ENCODE peak calls at places on chromosomes 4 and X, in four cellular contexts. W is HepG2, G is HCT116, T is K562. L is an unnamed sample.
A peak's percentile ranks its signal among the peaks of the same experiment; 100 is the strongest.

GRCh38 chr4:6869944-6870343 is 39.7 kb upstream of the TBC1D14 start:
- DNase-seq in W (no peak), G (no peak), T (peak; percentile 27), L (no peak)

GRCh38 chr4:7771541-7772507 is 167.8 kb downstream of the AFAP1 start:
- DNase-seq in W (no peak), G (no peak), T (no peak), L (no peak)

GRCh38 chrX:13044441-13044840 is at the start of gene FAM9C:
- DNase-seq in W (no peak), G (no peak), T (no peak), L (no peak)

GRCh38 chr4:25376754-25377571 is at the start of gene ANAPC4:
- DNase-seq in W (peak; percentile 84), G (peak; percentile 83), T (peak; percentile 99), L (no peak)

GRCh38 chrX:78029663-78030062 is 60.2 kb upstream of the PGAM4 start:
- DNase-seq in W (peak; percentile 11), G (no peak), T (no peak), L (no peak)

GRCh38 chr4:86718152-86718551 is 124.0 kb downstream of the PTPN13 start:
- DNase-seq in W (no peak), G (no peak), T (no peak), L (no peak)

GRCh38 chr4:4719446-4719845 is 140.0 kb upstream of the MSX1 start:
- DNase-seq in W (no peak), G (no peak), T (no peak), L (no peak)

GRCh38 chr4:47101453-47101852 is 70.1 kb downstream of the GABRB1 start:
- DNase-seq in W (no peak), G (no peak), T (no peak), L (no peak)

GRCh38 chr4:76896731-76897521 is 1.0 kb downstream of the SOWAHB start:
- DNase-seq in W (no peak), G (no peak), T (no peak), L (no peak)

GRCh38 chr4:14095881-14096280 is 468.4 kb upstream of the BOD1L1 start:
- DNase-seq in W (no peak), G (no peak), T (no peak), L (no peak)

GRCh38 chr4:90198086-90198847 is 71.1 kb downstream of the CCSER1 start:
- DNase-seq in W (no peak), G (no peak), T (no peak), L (no peak)
- TF ChIP-seq TCF7L2 in W (no peak), G (no peak), T (no peak), L (no peak)

DNA sequence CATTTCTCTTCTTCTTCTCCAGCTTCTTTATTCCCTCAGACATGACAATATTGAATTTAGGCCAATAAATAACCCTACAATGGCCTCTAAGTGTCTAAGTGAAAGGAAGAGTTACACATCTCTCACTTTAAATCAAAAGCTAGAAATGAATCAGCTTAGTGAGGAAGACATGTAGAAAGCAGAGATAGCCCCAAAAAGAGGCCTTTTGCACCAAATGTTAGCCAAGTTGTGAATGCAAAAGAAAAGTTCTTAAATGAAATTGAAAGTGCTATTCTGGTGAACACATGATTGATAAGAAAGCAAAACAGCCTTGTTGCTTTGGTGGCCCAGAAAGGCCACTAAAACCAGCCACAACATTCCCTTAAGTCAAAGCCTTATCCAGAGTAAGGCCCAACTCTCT is 146.2 kb upstream of the HHIP start:
- DNase-seq in W (no peak), G (no peak), T (no peak), L (no peak)
- TF ChIP-seq SIN3A in W (no peak), G (no peak), T (no peak), L (no peak)

GRCh38 chrX:141176586-141177451 is at the start of gene LDOC1:
- DNase-seq in W (no peak), G (no peak), T (peak; percentile 64), L (no peak)
- TF ChIP-seq TCF7L2 in W (no peak), G (no peak), T (no peak), L (no peak)

GRCh38 chrX:46268429-46268828 is 276.8 kb downstream of the ZNF674 start:
- DNase-seq in W (peak; percentile 11), G (peak; percentile 62), T (no peak), L (no peak)
- TF ChIP-seq SIN3A in W (no peak), G (peak; percentile 52), T (no peak), L (no peak)

GRCh38 chrX:95945528-95945927 is 739.1 kb upstream of the DIAPH2 start:
- DNase-seq in W (no peak), G (no peak), T (no peak), L (no peak)

GRCh38 chrX:95950679-95951078 is 734.0 kb upstream of the DIAPH2 start:
- DNase-seq in W (no peak), G (no peak), T (no peak), L (no peak)

DNA sequence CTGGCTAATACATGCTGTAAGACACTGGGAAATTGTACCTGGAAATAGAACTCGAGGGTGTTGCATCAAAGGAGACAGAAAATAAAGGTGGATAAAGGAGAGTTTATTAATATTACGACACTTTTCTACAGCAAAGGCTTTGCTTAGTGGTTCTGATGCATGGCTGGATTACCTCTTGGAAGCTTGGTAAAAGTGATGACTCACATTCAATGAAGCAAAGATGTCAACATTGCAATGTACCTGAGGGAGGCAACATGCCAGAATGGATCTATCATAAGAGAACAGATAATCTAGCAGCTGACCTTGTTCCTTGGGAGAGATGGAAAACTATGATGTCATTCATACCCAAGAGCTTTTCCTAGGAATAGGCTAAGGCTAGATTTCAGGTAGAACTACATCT is 735.1 kb upstream of the DIAPH2 start:
- DNase-seq in W (no peak), G (no peak), T (no peak), L (no peak)
- TF ChIP-seq TCF7L2 in W (no peak), G (no peak), T (no peak), L (no peak)

GRCh38 chrX:138930546-138930945 is 219.0 kb upstream of the FGF13 start:
- DNase-seq in W (no peak), G (no peak), T (no peak), L (no peak)

GRCh38 chrX:138929905-138930304 is 218.4 kb upstream of the FGF13 start:
- DNase-seq in W (no peak), G (no peak), T (no peak), L (no peak)

GRCh38 chrX:138925330-138925729 is 213.8 kb upstream of the FGF13 start:
- DNase-seq in W (no peak), G (no peak), T (peak; percentile 18), L (no peak)

DNA sequence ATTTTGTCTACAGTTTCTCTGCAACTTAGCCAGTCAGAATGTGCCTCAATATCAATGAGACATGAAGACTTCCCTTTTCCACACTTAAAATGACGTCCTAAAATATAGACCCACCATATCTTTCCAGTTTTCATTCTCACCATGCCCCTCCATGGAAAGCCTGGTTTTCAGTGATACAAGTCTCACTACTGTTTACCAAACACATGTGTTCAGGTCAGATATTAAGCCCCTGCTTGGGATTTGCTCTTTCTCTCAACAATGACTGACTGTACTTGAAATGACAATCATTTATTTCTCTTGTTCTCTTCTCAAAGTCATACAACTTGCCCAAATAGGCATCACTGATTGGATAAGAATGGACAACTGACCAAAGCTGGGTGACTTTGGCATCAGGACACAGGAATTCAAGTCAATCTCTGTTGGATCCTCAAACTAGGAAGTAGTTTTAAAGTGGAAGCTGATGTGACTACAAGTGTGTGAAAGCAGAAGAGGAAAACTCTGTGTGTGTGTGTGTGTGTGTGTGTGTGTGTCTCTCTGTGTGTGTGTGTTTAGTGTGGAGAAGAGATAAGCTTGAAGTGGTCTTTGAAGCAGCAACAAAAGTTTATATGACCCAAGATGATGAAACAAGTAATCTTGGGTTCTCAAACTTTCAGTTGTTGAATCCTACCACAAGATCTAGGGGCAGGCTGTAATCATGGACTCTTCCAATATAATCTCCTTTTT is 217.4 kb upstream of the FGF13 start:
- DNase-seq in W (no peak), G (no peak), T (no peak), L (no peak)
- TF ChIP-seq SIN3A in W (no peak), G (no peak), T (no peak), L (no peak)

GRCh38 chrX:46588263-46588662 is 14.7 kb downstream of the CHST7 start:
- DNase-seq in W (no peak), G (no peak), T (no peak), L (no peak)

GRCh38 chrX:46587753-46588171 is 14.2 kb downstream of the CHST7 start:
- DNase-seq in W (no peak), G (no peak), T (no peak), L (no peak)

GRCh38 chrX:46589977-46590723 is 16.6 kb downstream of the CHST7 start:
- DNase-seq in W (no peak), G (no peak), T (no peak), L (no peak)

GRCh38 chrX:46582964-46583363 is 9.4 kb downstream of the CHST7 start:
- DNase-seq in W (no peak), G (no peak), T (no peak), L (no peak)

GRCh38 chrX:46587158-46587557 is 13.6 kb downstream of the CHST7 start:
- DNase-seq in W (no peak), G (no peak), T (no peak), L (no peak)
- TF ChIP-seq TCF7L2 in W (no peak), G (no peak), T (no peak), L (no peak)

DNA sequence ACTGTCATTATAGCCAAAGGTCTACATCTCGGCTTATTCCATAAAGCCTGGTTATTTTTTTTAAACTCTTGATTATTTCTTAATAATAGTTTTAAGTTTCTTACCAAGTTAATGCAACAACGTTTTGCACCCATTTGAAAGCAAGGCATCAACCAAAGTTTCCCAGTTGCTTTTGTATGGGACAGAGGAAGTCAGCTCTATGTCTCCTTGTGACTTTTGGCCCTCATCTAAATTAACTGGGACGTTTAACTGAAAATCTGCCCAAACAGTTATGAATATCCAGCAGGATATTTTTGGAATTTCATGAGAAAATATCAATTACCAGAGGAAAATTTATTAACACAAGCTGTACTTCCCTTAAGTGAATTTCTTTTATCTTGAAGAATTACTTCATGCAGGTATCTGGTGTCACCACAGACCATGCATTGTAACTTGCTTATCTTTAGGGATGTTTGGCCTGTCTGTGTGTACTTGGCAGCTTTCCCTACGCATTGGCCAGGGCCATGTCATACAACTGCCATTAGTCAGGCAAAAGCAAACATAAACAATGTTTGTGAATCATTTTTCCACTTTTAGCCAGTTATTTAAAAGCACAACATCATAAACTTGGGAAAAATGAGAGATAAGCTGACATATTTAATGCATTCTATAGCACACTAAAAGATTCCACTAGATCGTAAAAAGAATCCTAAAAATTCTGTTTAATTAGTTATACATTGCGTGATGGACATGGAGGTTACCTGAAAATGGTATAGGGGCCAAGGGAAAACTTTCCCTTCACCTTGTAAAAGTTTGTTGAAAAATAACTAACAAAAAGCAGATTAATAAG is 101.4 kb upstream of the PDE5A start:
- DNase-seq in W (peak; percentile 68), G (peak; percentile 15), T (no peak), L (peak; percentile 81)
- TF ChIP-seq SIN3A in W (no peak), G (no peak), T (no peak), L (peak; percentile 49)

GRCh38 chr4:31365006-31365690 is 645.0 kb downstream of the PCDH7 start:
- DNase-seq in W (no peak), G (no peak), T (no peak), L (no peak)
- TF ChIP-seq TCF7L2 in W (no peak), G (no peak), T (no peak), L (no peak)

GRCh38 chr4:85696661-85697060 is 221.7 kb downstream of the ARHGAP24 start:
- DNase-seq in W (no peak), G (no peak), T (no peak), L (no peak)
- TF ChIP-seq SIN3A in W (no peak), G (no peak), T (no peak), L (no peak)